ENCODE peak calls at places on chromosomes 1 and 21, in five cellular contexts. S is neuronal stem cell, A is mesenchymal stem cell, C is trophoblast cell, V is H1. L is an unnamed sample.
A peak's percentile ranks its signal among the peaks of the same experiment; 100 is the strongest.

GRCh38 chr1:226366290-226366689 is 41.6 kb downstream of the PARP1 start:
- DNase-seq in S (no peak), A (no peak), C (no peak), V (no peak), L (no peak)

GRCh38 chr1:10622896-10623295 is 148.1 kb downstream of the PEX14 start:
- DNase-seq in S (no peak), A (no peak), C (no peak), V (no peak), L (no peak)

GRCh38 chr1:245953876-245954660 is 553.0 kb downstream of the SMYD3 start:
- DNase-seq in S (no peak), A (peak; percentile 56), C (no peak), V (no peak), L (no peak)

GRCh38 chr1:151502859-151503509 is 8.2 kb upstream of the CGN start:
- DNase-seq in S (no peak), A (no peak), C (no peak), V (no peak), L (no peak)

GRCh38 chr1:207890136-207890738 is 20.7 kb downstream of the CD34 start:
- DNase-seq in S (no peak), A (peak; percentile 85), C (no peak), V (no peak), L (no peak)

GRCh38 chr1:178060789-178061556 is 32.9 kb upstream of the RASAL2 start:
- DNase-seq in S (no peak), A (peak; percentile 74), C (peak; percentile 87), V (no peak), L (peak; percentile 59)

GRCh38 chr1:204211021-204211420 is 2.8 kb downstream of the GOLT1A start:
- DNase-seq in S (no peak), A (no peak), C (no peak), V (no peak), L (no peak)

GRCh38 chr1:34250342-34250741 is 73.6 kb downstream of the C1orf94 start:
- DNase-seq in S (no peak), A (no peak), C (no peak), V (no peak), L (no peak)

GRCh38 chr1:226645279-226645976 is 93.7 kb downstream of the ITPKB start:
- DNase-seq in S (no peak), A (no peak), C (no peak), V (no peak), L (no peak)

GRCh38 chr1:52574594-52574993 is 21.7 kb upstream of the TUT4 start:
- DNase-seq in S (no peak), A (peak; percentile 96), C (peak; percentile 42), V (no peak), L (no peak)

GRCh38 chr1:231093158-231093922 is 53.3 kb upstream of the FAM89A start:
- DNase-seq in S (peak; percentile 66), A (no peak), C (peak; percentile 3), V (no peak), L (no peak)

GRCh38 chr1:60762176-60762575 is 320.2 kb upstream of the NFIA start:
- DNase-seq in S (no peak), A (no peak), C (no peak), V (no peak), L (no peak)

GRCh38 chr1:60753508-60753907 is 328.9 kb upstream of the NFIA start:
- DNase-seq in S (no peak), A (no peak), C (no peak), V (no peak), L (no peak)

GRCh38 chr1:60759257-60759656 is 323.1 kb upstream of the NFIA start:
- DNase-seq in S (no peak), A (no peak), C (no peak), V (no peak), L (no peak)

DNA sequence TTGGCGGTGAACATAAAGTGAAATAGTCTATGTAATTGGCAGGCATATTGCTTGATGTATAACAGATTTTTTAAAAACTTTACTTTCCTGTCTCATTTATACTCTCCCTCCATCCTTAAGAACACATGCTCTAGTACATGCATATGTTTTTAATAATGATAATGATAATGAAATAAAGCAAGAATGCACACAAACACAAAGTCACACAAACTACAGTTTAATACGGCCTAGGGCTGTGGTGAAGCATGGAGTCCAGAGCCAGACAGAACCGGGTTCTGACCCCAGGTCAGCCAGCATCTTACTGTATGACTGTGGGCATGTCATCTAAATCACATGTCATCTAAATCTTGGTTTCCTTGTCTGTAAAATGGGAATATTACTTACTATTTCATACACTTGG is 324.9 kb upstream of the NFIA start:
- DNase-seq in S (no peak), A (no peak), C (no peak), V (no peak), L (no peak)
- H2BK12ac ChIP-seq in S (no peak overlapping the region), A (no peak overlapping the region), C (no peak overlapping the region), V (no peak overlapping the region), L (no peak overlapping the region)

GRCh38 chr1:45908613-45909140 is 105.3 kb downstream of the MAST2 start:
- DNase-seq in S (no peak), A (no peak), C (no peak), V (no peak), L (no peak)

GRCh38 chr1:45911634-45912033 is 108.2 kb downstream of the MAST2 start:
- DNase-seq in S (no peak), A (no peak), C (no peak), V (no peak), L (no peak)

GRCh38 chr1:45906883-45907282 is 103.5 kb downstream of the MAST2 start:
- DNase-seq in S (no peak), A (no peak), C (no peak), V (no peak), L (no peak)
- H2BK12ac ChIP-seq in S (no peak overlapping the region), A (no peak overlapping the region), C (no peak overlapping the region), V (no peak overlapping the region), L (no peak overlapping the region)

GRCh38 chr21:42188663-42189062 is 30.3 kb upstream of the ABCG1 start:
- DNase-seq in S (no peak), A (no peak), C (no peak), V (no peak), L (no peak)
- H2BK12ac ChIP-seq in S (no peak overlapping the region), A (no peak overlapping the region), C (no peak overlapping the region), V (no peak overlapping the region), L (no peak overlapping the region)

DNA sequence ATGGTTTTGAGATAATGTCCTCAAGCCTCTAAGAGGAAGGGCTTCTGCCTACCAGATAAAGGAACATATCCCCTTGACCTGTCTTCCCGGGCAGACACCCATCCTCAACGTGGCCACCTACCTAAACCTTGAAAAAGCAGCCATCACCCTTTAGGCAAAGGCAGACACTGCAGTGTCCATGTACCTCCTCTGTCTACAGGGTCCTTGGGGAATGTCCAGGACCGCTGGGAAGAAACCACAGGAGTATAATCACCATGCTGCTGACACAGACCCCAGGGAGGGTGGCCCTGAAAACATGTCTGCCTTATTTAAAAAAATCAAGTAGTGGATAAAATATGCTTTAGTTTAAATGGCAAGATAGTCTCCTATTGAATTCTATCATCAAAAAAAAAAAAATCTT is 16.6 kb downstream of the BCAR3 start:
- DNase-seq in S (no peak), A (peak; percentile 61), C (no peak), V (no peak), L (no peak)
- H2BK12ac ChIP-seq in S (no peak overlapping the region), A (peak overlapping the region; percentile 32), C (peak overlapping the region; percentile 34), V (peak overlapping the region; percentile 31), L (no peak overlapping the region)

GRCh38 chr1:28281608-28282425 is 22.5 kb downstream of the SESN2 start:
- DNase-seq in S (no peak), A (no peak), C (no peak), V (no peak), L (no peak)
- H2BK12ac ChIP-seq in S (no peak overlapping the region), A (no peak overlapping the region), C (no peak overlapping the region), V (no peak overlapping the region), L (no peak overlapping the region)

GRCh38 chr1:165492845-165493244 is 47.9 kb upstream of the RXRG start:
- DNase-seq in S (no peak), A (no peak), C (no peak), V (no peak), L (no peak)
- H2BK12ac ChIP-seq in S (no peak overlapping the region), A (no peak overlapping the region), C (no peak overlapping the region), V (no peak overlapping the region), L (no peak overlapping the region)

GRCh38 chr21:41765393-41765950 is 1.4 kb downstream of the RIPK4 start:
- DNase-seq in S (no peak), A (no peak), C (no peak), V (no peak), L (no peak)
- H2BK12ac ChIP-seq in S (no peak overlapping the region), A (no peak overlapping the region), C (no peak overlapping the region), V (peak overlapping the region; percentile 72), L (no peak overlapping the region)

GRCh38 chr1:95221306-95221705 is 12.7 kb upstream of the RWDD3 start:
- DNase-seq in S (no peak), A (no peak), C (no peak), V (no peak), L (peak; percentile 31)
- H2BK12ac ChIP-seq in S (no peak overlapping the region), A (no peak overlapping the region), C (no peak overlapping the region), V (no peak overlapping the region), L (no peak overlapping the region)

GRCh38 chr1:43913666-43914325 is 19.8 kb upstream of the ARTN start:
- DNase-seq in S (no peak), A (no peak), C (no peak), V (no peak), L (no peak)

GRCh38 chr1:43910359-43910758 is 23.2 kb upstream of the ARTN start:
- DNase-seq in S (no peak), A (no peak), C (no peak), V (no peak), L (no peak)

GRCh38 chr1:43913051-43913501 is 20.5 kb upstream of the ARTN start:
- DNase-seq in S (no peak), A (no peak), C (no peak), V (no peak), L (no peak)

GRCh38 chr1:43912607-43913006 is 21.0 kb upstream of the ARTN start:
- DNase-seq in S (no peak), A (peak; percentile 59), C (peak; percentile 50), V (no peak), L (peak; percentile 65)

DNA sequence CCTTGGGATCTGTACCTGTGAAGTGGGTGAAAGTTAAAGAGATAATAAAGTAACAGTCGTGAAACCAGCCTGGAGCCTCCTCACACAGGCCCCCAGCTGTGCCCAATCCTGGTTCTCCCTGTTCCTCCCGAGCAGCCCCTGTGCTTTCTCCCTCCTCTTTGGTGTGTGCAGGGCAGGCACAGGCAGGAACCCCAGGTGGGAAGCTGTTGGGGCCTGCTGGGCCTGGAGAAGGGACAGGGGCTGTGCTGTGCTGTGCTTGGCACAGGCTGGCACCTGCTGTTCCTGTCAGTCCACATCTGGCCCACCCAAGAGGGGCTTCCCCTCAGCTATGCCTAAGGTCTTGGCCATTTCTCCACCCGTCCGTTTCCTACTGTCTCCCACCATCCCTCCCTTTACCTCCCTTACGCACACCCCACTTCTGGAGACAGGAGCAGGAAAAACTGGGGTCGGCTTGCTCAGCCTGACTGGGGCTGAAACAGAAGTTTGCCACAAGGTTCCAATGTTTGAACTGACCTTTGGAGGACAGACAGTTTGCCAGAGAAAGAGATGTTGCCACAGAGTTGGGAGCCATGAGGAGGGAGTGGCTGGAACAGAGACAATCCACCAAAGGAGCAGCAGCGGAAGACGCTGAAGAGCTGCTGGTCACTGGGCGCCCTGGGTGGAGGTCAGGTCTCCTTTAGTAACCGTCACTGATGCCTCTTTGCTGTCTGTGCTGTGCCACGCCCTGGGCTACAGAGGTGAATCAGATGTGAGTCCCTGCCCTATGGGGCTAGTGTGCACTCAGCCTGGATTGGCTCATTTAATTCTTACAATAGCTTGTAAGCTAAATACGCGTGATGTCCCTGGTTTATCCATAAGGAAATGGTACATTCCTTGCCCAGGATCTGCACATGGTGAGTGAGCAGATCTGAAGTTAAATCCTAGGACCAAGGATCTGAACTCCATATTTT is 18.8 kb upstream of the ARTN start:
- DNase-seq in S (no peak), A (no peak), C (no peak), V (no peak), L (no peak)
- H2BK12ac ChIP-seq in S (peak overlapping the region; percentile 34), A (no peak overlapping the region), C (no peak overlapping the region), V (peak overlapping the region; percentile 51), L (no peak overlapping the region)